ENCODE peak calls at places on chromosomes 12 and 14, in five cellular contexts. P is adrenal gland, C is SJCRH30, D is cardiac muscle cell, G is body of pancreas. J is an unnamed sample.

GRCh38 chr14:22003471-22003870 is 329.9 kb upstream of the OR4E1 start:
- DNase-seq in P (no peak), C (no peak), D (no peak), G (no peak), J (no peak)

GRCh38 chr12:59452259-59452658 is 143.6 kb upstream of the SLC16A7 start:
- DNase-seq in P (no peak), C (no peak), D (no peak), G (peak; percentile 14), J (no peak)

GRCh38 chr12:47604474-47604873 is 101.4 kb downstream of the RPAP3 start:
- DNase-seq in P (no peak), C (no peak), D (no peak), G (no peak), J (no peak)

GRCh38 chr12:15050664-15051063 is 77.8 kb downstream of the PDE6H start:
- DNase-seq in P (no peak), C (no peak), D (no peak), G (no peak), J (no peak)

GRCh38 chr12:41014643-41015020 is 173.5 kb upstream of the PDZRN4 start:
- DNase-seq in P (no peak), C (no peak), D (no peak), G (no peak), J (no peak)

GRCh38 chr14:54570047-54570446 is 3.1 kb downstream of the SAMD4A start:
- DNase-seq in P (no peak), C (no peak), D (no peak), G (no peak), J (no peak)

GRCh38 chr14:30225171-30225570 is 297.5 kb upstream of the PRKD1 start:
- DNase-seq in P (no peak), C (no peak), D (no peak), G (no peak), J (no peak)

GRCh38 chr12:89225808-89226368 is 126.4 kb downstream of the DUSP6 start:
- DNase-seq in P (no peak), C (no peak), D (no peak), G (peak; percentile 61), J (no peak)

GRCh38 chr12:42862055-42862454 is 272.5 kb upstream of the PRICKLE1 start:
- DNase-seq in P (no peak), C (no peak), D (no peak), G (no peak), J (no peak)

GRCh38 chr12:109727746-109728726 is 14.4 kb downstream of the FAM222A start:
- DNase-seq in P (no peak), C (no peak), D (no peak), G (peak; percentile 10), J (peak; percentile 8)

GRCh38 chr14:43135877-43136411 is 1371.1 kb downstream of the FSCB start:
- DNase-seq in P (no peak), C (no peak), D (no peak), G (no peak), J (no peak)

GRCh38 chr12:94714378-94714777 is 64.0 kb upstream of the TMCC3 start:
- DNase-seq in P (no peak), C (peak; percentile 89), D (no peak), G (no peak), J (no peak)

GRCh38 chr12:3611853-3612703 is 121.1 kb downstream of the PRMT8 start:
- DNase-seq in P (no peak), C (no peak), D (no peak), G (no peak), J (no peak)

GRCh38 chr12:6960291-6961277 is 9.4 kb downstream of the PTPN6 start:
- DNase-seq in P (peak; percentile 36), C (no peak), D (no peak), G (no peak), J (no peak)

GRCh38 chr14:77579760-77580159 is 36.7 kb downstream of the SPTLC2 start:
- DNase-seq in P (no peak), C (no peak), D (no peak), G (no peak), J (no peak)

GRCh38 chr14:106564058-106564643 is 1037.8 kb downstream of the TMEM121 start:
- DNase-seq in P (no peak), C (peak; percentile 28), D (no peak), G (peak; percentile 16), J (peak; percentile 73)

GRCh38 chr12:84763112-84763511 is 149.5 kb downstream of the SLC6A15 start:
- DNase-seq in P (no peak), C (no peak), D (no peak), G (no peak), J (no peak)

GRCh38 chr12:13661005-13661887 is 320.2 kb downstream of the GRIN2B start:
- DNase-seq in P (peak; percentile 47), C (peak; percentile 27), D (peak; percentile 77), G (peak; percentile 58), J (peak; percentile 53)

GRCh38 chr12:92055877-92056276 is 89.8 kb downstream of the BTG1 start:
- DNase-seq in P (no peak), C (no peak), D (no peak), G (peak; percentile 69), J (no peak)

GRCh38 chr14:103346286-103346685 is 12.2 kb downstream of the EIF5 start:
- DNase-seq in P (no peak), C (no peak), D (no peak), G (no peak), J (no peak)

GRCh38 chr12:47391566-47391965 is 311.8 kb upstream of the AMIGO2 start:
- DNase-seq in P (no peak), C (no peak), D (no peak), G (no peak), J (no peak)

GRCh38 chr14:59161571-59162175 is 26.8 kb upstream of the DAAM1 start:
- DNase-seq in P (no peak), C (peak; percentile 90), D (peak; percentile 34), G (no peak), J (no peak)

GRCh38 chr14:30375280-30375892 is 183.6 kb upstream of the G2E3 start:
- DNase-seq in P (peak; percentile 57), C (peak; percentile 67), D (peak; percentile 53), G (peak; percentile 72), J (peak; percentile 65)

DNA sequence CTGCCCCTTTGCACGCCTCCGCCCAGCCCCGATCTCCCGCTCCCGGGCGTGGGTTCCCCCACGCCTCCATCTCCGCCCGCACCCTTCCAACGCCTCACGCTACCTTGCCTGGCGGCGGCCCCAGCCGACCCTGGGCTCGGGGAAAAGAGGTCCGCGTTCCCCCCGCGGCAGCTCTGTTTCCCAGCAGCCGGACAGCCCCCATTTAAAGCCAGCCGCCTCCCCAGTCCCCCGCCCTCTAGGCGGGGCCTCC is at the start of gene PRIMA1:
- DNase-seq in P (no peak), C (no peak), D (no peak), G (no peak), J (no peak)
- H3K4me3 ChIP-seq in P (no peak within 1 kb of the TSS), C (no peak within 1 kb of the TSS), D (peak within 1 kb of the TSS; percentile 37), G (no peak within 1 kb of the TSS), J (peak within 1 kb of the TSS; percentile 75)

GRCh38 chr12:123114305-123115083 is 36.4 kb downstream of the PITPNM2 start:
- DNase-seq in P (no peak), C (no peak), D (no peak), G (no peak), J (no peak)
- H3K4me1 ChIP-seq in P (peaks cover 34% of the 10 kb centered on the region), C (peaks cover 6% of the 10 kb centered on the region), D (peaks cover 34% of the 10 kb centered on the region), G (peaks cover 18% of the 10 kb centered on the region), J (no peaks in the 10 kb centered on the region)

GRCh38 chr14:60163741-60164140 is 1.5 kb downstream of the DHRS7 start:
- DNase-seq in P (no peak), C (no peak), D (no peak), G (no peak), J (no peak)
- H3K4me3 ChIP-seq in P (no peak overlapping the region), C (peak overlapping the region; percentile 81), D (peak overlapping the region; percentile 70), G (no peak overlapping the region), J (peak overlapping the region; percentile 95)

GRCh38 chr12:25980035-25980434 is 21.6 kb downstream of the RASSF8 start:
- DNase-seq in P (no peak), C (no peak), D (no peak), G (no peak), J (no peak)
- H3K4me1 ChIP-seq in P (peaks cover 6% of the 10 kb centered on the region), C (no peaks in the 10 kb centered on the region), D (peaks cover 39% of the 10 kb centered on the region), G (peaks cover 18% of the 10 kb centered on the region), J (no peaks in the 10 kb centered on the region)

DNA sequence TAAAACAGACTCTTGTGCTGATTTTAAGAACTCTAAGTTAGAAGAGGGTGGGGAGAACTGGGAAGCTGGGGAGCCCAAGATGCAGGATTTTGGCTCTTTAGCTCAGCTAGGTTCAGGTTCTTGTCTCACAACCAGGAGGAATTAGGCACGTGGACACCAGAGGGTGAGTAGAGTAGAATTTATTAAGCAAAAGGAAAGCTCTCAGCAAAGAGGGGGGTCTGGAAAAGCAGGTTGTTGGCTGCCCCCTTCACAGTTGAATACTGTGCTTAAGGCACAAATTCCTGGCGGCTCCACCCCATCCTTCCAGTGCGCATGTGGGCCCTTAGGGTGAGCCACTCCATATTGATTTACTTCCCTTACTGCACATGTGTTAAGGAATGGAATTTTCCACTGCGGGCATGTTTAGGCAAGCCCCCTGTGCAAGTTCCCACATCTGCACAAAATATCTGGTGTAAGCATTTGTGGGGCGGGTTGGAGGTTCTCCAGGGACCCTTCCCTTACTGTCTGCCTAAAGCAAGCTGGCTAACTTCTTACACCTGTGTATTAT is 142.0 kb downstream of the BICD1 start:
- DNase-seq in P (no peak), C (no peak), D (no peak), G (no peak), J (no peak)
- H3K4me3 ChIP-seq in P (no peak overlapping the region), C (no peak overlapping the region), D (no peak overlapping the region), G (no peak overlapping the region), J (no peak overlapping the region)

J was measured in BE2C.